ENCODE peak calls at places on chromosomes 6 and 20, in four cellular contexts. J is NCI-H1092, R is non-pigmented ciliary epithelial cell, W is lower leg skin. F is an unnamed sample.

GRCh38 chr6:41023114-41023513 is 15.9 kb downstream of the UNC5CL start:
- DNase-seq in W (no peak), R (no peak), J (no peak), F (no peak)

GRCh38 chr20:53751394-53752368 is 158.0 kb upstream of the ZNF217 start:
- DNase-seq in W (no peak), J (no peak), R (no peak), F (no peak)

GRCh38 chr20:43525016-43525415 is 17.5 kb downstream of the L3MBTL1 start:
- DNase-seq in J (no peak), R (no peak), W (no peak), F (no peak)

GRCh38 chr6:89509719-89510339 is 76.9 kb downstream of the ANKRD6 start:
- DNase-seq in J (peak; percentile 21), W (no peak), R (no peak), F (no peak)

GRCh38 chr20:37247547-37247946 is 14.1 kb downstream of the GHRH start:
- DNase-seq in R (no peak), J (no peak), W (no peak), F (no peak)

GRCh38 chr6:158815379-158815724 is 3.8 kb downstream of the EZR start:
- DNase-seq in J (no peak), W (peak; percentile 76), R (no peak), F (no peak)

GRCh38 chr6:149974825-149975224 is 11.1 kb downstream of the ULBP1 start:
- DNase-seq in R (no peak), W (peak; percentile 48), J (no peak), F (no peak)

GRCh38 chr6:13268914-13269532 is 59.3 kb downstream of the TBC1D7 start:
- DNase-seq in R (peak; percentile 34), W (no peak), J (no peak), F (no peak)

GRCh38 chr20:47097691-47098622 is 203.3 kb downstream of the EYA2 start:
- DNase-seq in W (peak; percentile 53), R (no peak), J (no peak), F (no peak)

GRCh38 chr6:147578159-147578558 is 69.7 kb downstream of the SAMD5 start:
- DNase-seq in W (no peak), R (no peak), J (no peak), F (no peak)

GRCh38 chr6:147936703-147937102 is 405.9 kb upstream of the SASH1 start:
- DNase-seq in J (no peak), R (no peak), W (no peak), F (no peak)

GRCh38 chr6:147506704-147507114 is 1.8 kb upstream of the SAMD5 start:
- DNase-seq in W (peak; percentile 87), J (no peak), R (no peak), F (no peak)

F was measured in breast epithelium.